ENCODE peak calls at places on chromosome 14, in six cellular contexts. I, Y, O, V, W and X are unnamed samples.

GRCh38 chr14:21579976-21580375 is at the start of gene OR10G3:
- DNase-seq in I (no peak), Y (no peak), O (no peak), V (no peak), W (no peak), X (no peak)

GRCh38 chr14:39005044-39005736 is 97.8 kb downstream of the SEC23A start:
- DNase-seq in I (no peak), Y (no peak), O (peak; percentile 8), V (no peak), W (peak; percentile 77), X (no peak)

GRCh38 chr14:23168246-23168645 is 15.2 kb downstream of the SLC7A8 start:
- DNase-seq in I (no peak), Y (no peak), O (peak; percentile 40), V (no peak), W (peak; percentile 59), X (no peak)

GRCh38 chr14:33777651-33778050 is 173.2 kb downstream of the EGLN3 start:
- DNase-seq in I (no peak), Y (no peak), O (no peak), V (no peak), W (no peak), X (no peak)

GRCh38 chr14:103889313-103890051 is 38.8 kb upstream of the TDRD9 start:
- DNase-seq in I (peak; percentile 16), Y (peak; percentile 52), O (peak; percentile 47), V (no peak), W (peak; percentile 44), X (no peak)

GRCh38 chr14:34081576-34082136 is 130.8 kb upstream of the EGLN3 start:
- DNase-seq in I (peak; percentile 62), Y (no peak), O (peak; percentile 68), V (no peak), W (peak; percentile 45), X (no peak)

GRCh38 chr14:54652188-54652889 is 85.4 kb downstream of the SAMD4A start:
- DNase-seq in I (peak; percentile 98), Y (peak; percentile 87), O (peak; percentile 99), V (no peak), W (peak; percentile 99), X (peak; percentile 99)

GRCh38 chr14:32259368-32260013 is 56.4 kb upstream of the RNU6-8 start:
- DNase-seq in I (peak; percentile 33), Y (no peak), O (peak; percentile 54), V (no peak), W (peak; percentile 30), X (no peak)

GRCh38 chr14:100268591-100269207 is 29.8 kb downstream of the YY1 start:
- DNase-seq in I (peak; percentile 43), Y (no peak), O (peak; percentile 48), V (no peak), W (peak; percentile 37), X (no peak)

GRCh38 chr14:56181666-56182065 is 63.5 kb downstream of the PELI2 start:
- DNase-seq in I (no peak), Y (no peak), O (no peak), V (no peak), W (no peak), X (no peak)

GRCh38 chr14:61132894-61133293 is 148.2 kb downstream of the TMEM30B start:
- DNase-seq in I (no peak), Y (no peak), O (no peak), V (no peak), W (no peak), X (no peak)

GRCh38 chr14:91877376-91877775 is 10.0 kb upstream of the TC2N start:
- DNase-seq in I (no peak), Y (no peak), O (no peak), V (no peak), W (no peak), X (no peak)

GRCh38 chr14:91879196-91879595 is 11.9 kb upstream of the TC2N start:
- DNase-seq in I (no peak), Y (no peak), O (no peak), V (no peak), W (no peak), X (no peak)

GRCh38 chr14:91875515-91876286 is 8.4 kb upstream of the TC2N start:
- DNase-seq in I (no peak), Y (no peak), O (no peak), V (no peak), W (no peak), X (no peak)

GRCh38 chr14:91876492-91876891 is 9.2 kb upstream of the TC2N start:
- DNase-seq in I (no peak), Y (no peak), O (no peak), V (no peak), W (no peak), X (no peak)

DNA sequence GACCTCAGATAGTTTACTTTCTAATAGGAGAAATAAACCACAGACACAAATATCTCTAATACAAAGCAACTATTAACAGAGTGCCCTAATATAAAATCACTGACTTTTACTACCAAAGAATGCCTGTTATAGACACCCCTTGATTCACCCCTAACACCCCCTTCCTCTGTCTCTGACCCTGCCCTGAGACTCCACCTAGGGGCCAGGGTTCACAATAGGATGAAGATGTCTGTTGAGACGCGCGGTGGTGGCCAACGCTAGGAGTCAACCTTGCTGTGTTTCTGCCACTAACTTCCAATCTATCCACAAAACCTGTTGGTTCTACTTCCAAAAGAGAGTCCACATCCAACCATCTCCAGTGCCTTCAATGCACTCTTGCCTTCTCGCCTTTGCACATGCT is 10.9 kb upstream of the TC2N start:
- DNase-seq in I (no peak), Y (no peak), O (no peak), V (no peak), W (no peak), X (no peak)
- H3K4me3 ChIP-seq in I (no peak overlapping the region), Y (no peak overlapping the region), O (no peak overlapping the region), V (no peak overlapping the region), W (no peak overlapping the region), X (no peak overlapping the region)

GRCh38 chr14:70254476-70254961 is 65.8 kb upstream of the SLC8A3 start:
- DNase-seq in I (no peak), Y (peak; percentile 33), O (peak; percentile 8), V (no peak), W (peak; percentile 63), X (no peak)

GRCh38 chr14:70259420-70259819 is 70.7 kb upstream of the SLC8A3 start:
- DNase-seq in I (no peak), Y (no peak), O (no peak), V (no peak), W (no peak), X (no peak)

GRCh38 chr14:70257526-70257925 is 68.8 kb upstream of the SLC8A3 start:
- DNase-seq in I (no peak), Y (no peak), O (peak; percentile 1), V (no peak), W (peak; percentile 7), X (no peak)
- TF ChIP-seq CTCF in I (peak; percentile 24), Y (no peak), O (peak; percentile 35), V (no peak), W (peak; percentile 28), X (no peak)

GRCh38 chr14:85536835-85537195 is 6.9 kb downstream of the FLRT2 start:
- DNase-seq in I (no peak), Y (no peak), O (peak; percentile 46), V (no peak), W (peak; percentile 60), X (no peak)
- H3K4me3 ChIP-seq in I (no peak overlapping the region), Y (no peak overlapping the region), O (no peak overlapping the region), V (no peak overlapping the region), W (peak overlapping the region; percentile 3), X (no peak overlapping the region)

DNA sequence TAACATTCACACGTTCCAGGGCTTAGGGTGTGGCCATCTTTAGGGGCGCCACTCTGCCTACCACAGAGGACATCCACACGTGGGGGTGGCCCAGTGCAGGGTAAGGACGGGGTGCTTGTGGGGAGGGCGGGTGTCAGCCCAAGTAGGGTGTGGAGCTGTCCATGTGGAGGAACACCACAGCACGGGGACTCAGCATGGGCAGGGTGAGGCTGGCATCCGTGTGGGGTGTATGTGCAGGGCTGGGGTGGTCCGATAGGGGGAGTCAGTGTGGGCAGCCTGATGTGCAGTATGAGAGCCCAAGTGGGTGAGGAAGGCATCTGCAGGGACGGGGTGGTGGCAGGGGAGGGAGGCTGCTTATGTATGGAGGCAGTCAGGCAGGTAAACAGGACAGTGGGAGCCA is 17.7 kb downstream of the PSMC1 start:
- DNase-seq in I (no peak), Y (no peak), O (no peak), V (no peak), W (no peak), X (no peak)
- TF ChIP-seq CTCF in I (peak; percentile 34), Y (no peak), O (peak; percentile 10), V (no peak), W (no peak), X (no peak)

DNA sequence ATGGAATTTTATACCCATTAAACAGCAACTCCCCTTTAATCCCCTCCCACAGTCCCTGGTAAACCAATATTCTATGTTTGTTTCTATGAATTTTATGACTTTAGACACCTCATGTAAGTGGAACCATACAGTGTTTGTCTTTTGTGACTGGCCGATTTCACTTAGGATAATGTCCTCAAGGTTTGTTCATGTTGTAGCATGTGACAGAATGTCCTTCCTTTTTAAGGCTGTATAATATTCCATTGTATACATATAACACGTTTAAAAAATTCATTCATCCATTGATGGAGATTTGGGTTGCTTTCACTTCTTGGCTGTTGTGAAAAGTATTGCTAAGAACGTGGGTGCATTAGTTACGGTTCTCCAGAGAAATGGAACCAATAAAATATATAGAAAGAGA is 40.2 kb downstream of the ARF6 start:
- DNase-seq in I (no peak), Y (no peak), O (no peak), V (no peak), W (no peak), X (no peak)
- H3K4me3 ChIP-seq in I (no peak overlapping the region), Y (no peak overlapping the region), O (no peak overlapping the region), V (no peak overlapping the region), W (no peak overlapping the region), X (no peak overlapping the region)

GRCh38 chr14:87712386-87713113 is 280.4 kb downstream of the GALC start:
- DNase-seq in I (no peak), Y (no peak), O (peak; percentile 2), V (no peak), W (no peak), X (no peak)
- TF ChIP-seq CTCF in I (no peak), Y (no peak), O (no peak), V (no peak), W (no peak), X (no peak)

GRCh38 chr14:68788275-68789001 is 4.4 kb downstream of the ZFP36L1 start:
- DNase-seq in I (no peak), Y (no peak), O (no peak), V (no peak), W (no peak), X (no peak)
- H3K4me3 ChIP-seq in I (peak overlapping the region; percentile 81), Y (peak overlapping the region; percentile 81), O (peak overlapping the region; percentile 87), V (peak overlapping the region; percentile 24), W (peak overlapping the region; percentile 77), X (peak overlapping the region; percentile 99)